ENCODE peak calls at places on chromosome 5, in six cellular contexts. U, P, R, F, J and G are unnamed samples.

GRCh38 chr5:85663708-85664031 is 954.1 kb upstream of the COX7C start:
- DNase-seq in U (no peak), P (no peak), R (no peak), F (no peak), J (no peak), G (no peak)

GRCh38 chr5:150065886-150066285 is 20.5 kb downstream of the CSF1R start:
- DNase-seq in U (peak), P (no peak), R (no peak), F (no peak), J (no peak), G (no peak)

GRCh38 chr5:14364576-14365472 is 216.8 kb upstream of the OTULINL start:
- DNase-seq in U (no peak), P (peak), R (no peak), F (no peak), J (peak), G (peak)

GRCh38 chr5:155943516-155944407 is 383.2 kb upstream of the SGCD start:
- DNase-seq in U (peak), P (peak), R (peak), F (peak), J (peak), G (peak)

GRCh38 chr5:139634541-139634940 is 13.6 kb upstream of the CXXC5 start:
- DNase-seq in U (no peak), P (no peak), R (no peak), F (no peak), J (no peak), G (no peak)

GRCh38 chr5:39274388-39275085 is 55.2 kb upstream of the FYB1 start:
- DNase-seq in U (no peak), P (no peak), R (no peak), F (no peak), J (no peak), G (no peak)

GRCh38 chr5:68187268-68188055 is 28.1 kb upstream of the PIK3R1 start:
- DNase-seq in U (peak), P (no peak), R (peak), F (peak), J (peak), G (peak)

GRCh38 chr5:5043346-5043745 is 96.8 kb upstream of the ADAMTS16 start:
- DNase-seq in U (no peak), P (no peak), R (no peak), F (no peak), J (no peak), G (no peak)

GRCh38 chr5:139100825-139101224 is 97.3 kb downstream of the SIL1 start:
- DNase-seq in U (peak), P (no peak), R (no peak), F (peak), J (no peak), G (no peak)

GRCh38 chr5:43270686-43271085 is 42.5 kb downstream of the HMGCS1 start:
- DNase-seq in U (no peak), P (no peak), R (no peak), F (no peak), J (no peak), G (no peak)

DNA sequence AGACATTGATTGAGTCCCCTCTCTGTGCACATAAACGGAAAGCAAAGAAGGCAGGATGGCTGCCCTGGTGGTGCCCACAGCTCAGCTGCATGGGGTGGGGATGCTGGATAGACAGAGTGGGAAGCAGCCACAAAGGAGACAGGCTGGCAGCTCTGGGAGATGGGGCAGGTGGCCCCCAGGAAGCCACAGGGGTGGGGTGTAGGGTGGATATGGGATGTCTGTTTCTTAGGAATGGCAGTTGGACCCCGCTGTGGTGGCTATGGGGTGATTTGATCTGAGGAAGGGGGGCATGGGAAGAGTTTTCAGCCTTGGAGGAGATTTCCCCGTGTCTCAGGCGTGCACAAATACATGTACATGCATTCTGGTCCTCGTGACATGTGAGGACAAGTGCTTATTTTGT is 50.2 kb upstream of the VDAC1 start:
- DNase-seq in U (no peak), P (no peak), R (no peak), F (no peak), J (no peak), G (no peak)
- H3K4ac ChIP-seq in U (no peak), P (no peak), R (no peak), F (no peak), J (no peak), G (no peak)

GRCh38 chr5:76809141-76809540 is 9.7 kb upstream of the F2RL1 start:
- DNase-seq in U (no peak), P (no peak), R (no peak), F (no peak), J (peak), G (peak)
- H2AK5ac ChIP-seq in U (peak), P (no peak), R (no peak), F (peak), J (no peak), G (no peak)

GRCh38 chr5:146366904-146367303 is 28.3 kb downstream of the POU4F3 start:
- DNase-seq in U (no peak), P (no peak), R (no peak), F (no peak), J (no peak), G (no peak)

GRCh38 chr5:146359836-146360235 is 21.2 kb downstream of the POU4F3 start:
- DNase-seq in U (no peak), P (no peak), R (no peak), F (no peak), J (no peak), G (no peak)

GRCh38 chr5:146368137-146368536 is 29.5 kb downstream of the POU4F3 start:
- DNase-seq in U (no peak), P (no peak), R (no peak), F (no peak), J (no peak), G (no peak)

GRCh38 chr5:146369691-146370090 is 31.1 kb downstream of the POU4F3 start:
- DNase-seq in U (peak), P (no peak), R (no peak), F (peak), J (no peak), G (no peak)

DNA sequence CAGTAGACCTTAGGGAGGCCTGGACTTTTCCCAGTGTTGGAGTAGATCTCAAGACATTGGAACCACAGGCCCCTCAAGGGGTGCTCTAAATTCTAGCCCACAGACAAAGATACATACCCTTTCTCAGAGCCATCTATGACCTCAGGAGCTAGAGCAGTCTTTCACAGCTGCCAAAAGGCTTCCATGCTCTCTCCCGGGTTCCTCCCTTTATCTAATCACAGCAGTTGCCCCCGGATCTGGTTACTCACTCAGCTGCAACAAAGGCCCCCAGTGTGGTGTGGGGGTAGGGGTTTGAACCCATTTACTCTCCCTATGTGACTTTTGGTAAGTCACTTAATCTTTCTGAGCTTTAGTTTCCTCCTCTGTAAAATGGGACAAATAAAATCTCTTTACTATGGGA is 27.0 kb downstream of the POU4F3 start:
- DNase-seq in U (no peak), P (no peak), R (no peak), F (no peak), J (no peak), G (peak)
- H3K4ac ChIP-seq in U (no peak), P (no peak), R (no peak), F (no peak), J (no peak), G (no peak)

GRCh38 chr5:180790020-180790419 is 12.6 kb downstream of the MGAT1 start:
- DNase-seq in U (no peak), P (no peak), R (no peak), F (no peak), J (peak), G (peak)
- H2AK5ac ChIP-seq in U (no peak), P (no peak), R (no peak), F (peak), J (no peak), G (no peak)

GRCh38 chr5:141001466-141001853 is 35.2 kb downstream of the PCDHAC2 start:
- DNase-seq in U (no peak), P (no peak), R (no peak), F (peak), J (peak), G (peak)

GRCh38 chr5:141002667-141002965 is 36.3 kb downstream of the PCDHAC2 start:
- DNase-seq in U (no peak), P (no peak), R (no peak), F (no peak), J (no peak), G (no peak)

GRCh38 chr5:141003791-141004601 is 37.7 kb downstream of the PCDHAC2 start:
- DNase-seq in U (no peak), P (no peak), R (no peak), F (peak), J (peak), G (peak)

GRCh38 chr5:141003026-141003425 is 36.8 kb downstream of the PCDHAC2 start:
- DNase-seq in U (no peak), P (no peak), R (no peak), F (no peak), J (no peak), G (no peak)

GRCh38 chr5:141001854-141002666 is 35.8 kb downstream of the PCDHAC2 start:
- DNase-seq in U (no peak), P (no peak), R (peak), F (peak), J (peak), G (peak)
- H3K4ac ChIP-seq in U (no peak), P (no peak), R (no peak), F (no peak), J (peak), G (no peak)

GRCh38 chr5:7361593-7361992 is 34.3 kb upstream of the ADCY2 start:
- DNase-seq in U (no peak), P (no peak), R (no peak), F (no peak), J (no peak), G (no peak)
- H2AK5ac ChIP-seq in U (no peak), P (no peak), R (no peak), F (no peak), J (no peak), G (no peak)

DNA sequence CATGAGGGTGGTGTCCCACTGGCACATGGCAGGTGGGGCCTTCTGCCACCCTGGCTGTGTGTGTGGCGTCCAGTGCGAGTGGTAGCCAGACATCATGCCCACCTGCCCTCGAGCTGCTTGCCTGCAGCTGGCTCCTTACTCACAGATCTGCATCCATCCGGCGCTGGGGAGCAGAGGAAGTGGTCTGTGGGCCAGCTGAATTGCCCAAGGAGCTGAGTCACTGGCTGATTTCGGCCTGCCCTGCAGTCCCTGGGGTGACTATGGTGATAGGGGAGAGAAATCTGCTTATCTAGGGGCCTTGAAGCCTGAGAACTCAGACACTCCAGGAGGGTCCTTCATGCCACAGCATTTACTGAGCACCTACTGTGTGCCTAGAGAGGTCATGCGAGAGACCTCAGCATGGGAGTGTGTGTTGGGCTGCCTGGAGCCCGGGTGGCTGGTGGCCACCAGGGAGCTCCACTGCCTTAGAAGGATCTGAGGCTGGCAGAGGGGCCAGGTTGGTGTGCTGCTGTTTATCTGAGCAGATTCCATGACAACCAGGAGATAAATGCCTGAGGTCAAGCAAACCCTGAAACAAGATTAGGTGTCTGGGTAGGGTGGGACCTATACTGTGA is 57.1 kb downstream of the SLC22A5 start:
- DNase-seq in U (peak), P (peak), R (no peak), F (peak), J (peak), G (peak)
- H3K4ac ChIP-seq in U (peak), P (no peak), R (no peak), F (peak), J (no peak), G (no peak)

DNA sequence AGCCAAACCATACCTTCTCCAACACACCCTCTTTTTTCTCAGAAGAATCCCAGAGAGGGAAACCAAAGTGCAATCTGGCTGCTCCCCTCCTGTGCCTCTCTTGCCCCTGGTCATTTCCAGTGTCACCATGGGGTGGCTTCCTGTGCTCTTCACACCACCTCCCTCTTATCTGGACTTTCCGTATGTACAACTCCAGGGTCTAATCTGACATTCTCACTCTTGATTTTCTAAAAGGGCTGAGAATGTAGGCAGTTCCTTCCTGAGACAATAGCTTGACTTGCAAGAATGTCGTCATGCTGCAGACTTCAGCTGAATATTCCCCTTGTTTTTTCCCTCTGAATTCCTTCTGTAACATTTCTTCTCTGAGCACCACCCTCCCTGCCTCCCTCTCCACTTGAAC is 110.2 kb downstream of the FBXL7 start:
- DNase-seq in U (no peak), P (no peak), R (no peak), F (no peak), J (no peak), G (peak)
- H2AK5ac ChIP-seq in U (no peak), P (no peak), R (no peak), F (no peak), J (no peak), G (no peak)